ENCODE peak calls at places on chromosomes 12 and 14, in nine cellular contexts. S is GM12878, V is HCT116, N is GM23338, P is HL-60, R is Panc1, A is SK-N-SH, T is K562, U is HepG2. W is an unnamed sample.
A peak's percentile ranks its signal among the peaks of the same experiment; 100 is the strongest.

GRCh38 chr12:65126482-65126881 is 5.4 kb upstream of the WIF1 start:
- DNase-seq in U (no peak), V (no peak), R (no peak), A (no peak), S (no peak), N (no peak), P (no peak), T (no peak), W (no peak)

GRCh38 chr12:62919827-62920226 is 15.1 kb downstream of the PPM1H start:
- DNase-seq in N (no peak), A (no peak), R (no peak), U (no peak), V (no peak), P (no peak), S (no peak), T (no peak), W (no peak)

GRCh38 chr12:105076913-105077312 is 7.3 kb downstream of the ALDH1L2 start:
- DNase-seq in N (no peak), R (no peak), V (no peak), S (no peak), U (no peak), A (no peak), P (no peak), T (no peak), W (no peak)

GRCh38 chr12:48157889-48158370 is 615 bp upstream of the ASB8 start:
- DNase-seq in P (no peak), N (no peak), V (no peak), T (no peak), A (no peak), S (no peak), R (no peak), U (no peak), W (no peak)

GRCh38 chr14:32941668-32942065 is 3.0 kb downstream of the NPAS3 start:
- DNase-seq in U (no peak), V (no peak), T (no peak), A (no peak), N (no peak), S (no peak), R (no peak), P (no peak), W (no peak)

GRCh38 chr14:69069020-69069421 is 83.9 kb downstream of the DCAF5 start:
- DNase-seq in R (no peak), V (no peak), T (peak; percentile 14), U (no peak), N (no peak), S (no peak), A (no peak), P (no peak), W (no peak)

GRCh38 chr12:51264297-51264696 is 5.9 kb downstream of the SMAGP start:
- DNase-seq in V (no peak), U (no peak), A (no peak), N (no peak), T (no peak), P (no peak), R (no peak), S (no peak), W (no peak)

GRCh38 chr14:60250318-60251035 is 1.5 kb downstream of the PPM1A start:
- DNase-seq in P (no peak), V (peak; percentile 6), A (peak; percentile 36), R (peak; percentile 8), U (peak; percentile 49), N (peak; percentile 23), T (no peak), S (no peak), W (peak; percentile 13)

GRCh38 chr14:62938774-62939173 is 106.5 kb downstream of the KCNH5 start:
- DNase-seq in U (no peak), S (no peak), T (no peak), R (no peak), P (no peak), A (no peak), V (no peak), N (no peak), W (no peak)

GRCh38 chr12:84508325-84508861 is 404.2 kb downstream of the SLC6A15 start:
- DNase-seq in A (peak; percentile 12), S (no peak), R (no peak), T (no peak), V (peak; percentile 57), P (no peak), U (peak; percentile 12), N (peak; percentile 56), W (peak; percentile 60)

GRCh38 chr14:20802341-20803084 is at the start of gene RNASE1:
- DNase-seq in V (no peak), P (no peak), A (no peak), T (peak; percentile 34), S (no peak), U (peak; percentile 33), R (no peak), N (no peak), W (peak; percentile 36)

GRCh38 chr12:118219772-118220171 is 83.8 kb downstream of the PEBP1 start:
- DNase-seq in U (no peak), V (no peak), A (no peak), S (no peak), N (no peak), T (no peak), R (no peak), P (no peak), W (no peak)

GRCh38 chr12:70849265-70849960 is 71.1 kb downstream of the PTPRR start:
- DNase-seq in P (no peak), V (peak; percentile 16), U (peak; percentile 2), S (no peak), R (no peak), A (peak; percentile 5), T (peak; percentile 8), N (peak; percentile 46), W (peak; percentile 9)

GRCh38 chr14:93175492-93175891 is 9.2 kb downstream of the MOAP1 start:
- DNase-seq in U (no peak), T (no peak), S (no peak), N (no peak), A (no peak), V (no peak), R (no peak), P (no peak), W (no peak)

GRCh38 chr14:22572562-22573058 is 16.4 kb downstream of the DAD1 start:
- DNase-seq in A (no peak), N (no peak), S (no peak), P (no peak), V (no peak), T (no peak), R (no peak), U (peak; percentile 92), W (peak; percentile 65)

GRCh38 chr12:1776139-1776975 is 44.0 kb upstream of the LRTM2 start:
- DNase-seq in R (no peak), U (no peak), N (no peak), T (no peak), A (peak; percentile 44), S (no peak), P (no peak), V (no peak), W (peak; percentile 65)
- TF ChIP-seq REST in R (no peak), U (no peak), N (no peak), T (no peak), A (no peak), S (no peak), P (no peak), V (no peak), W (no peak)

DNA sequence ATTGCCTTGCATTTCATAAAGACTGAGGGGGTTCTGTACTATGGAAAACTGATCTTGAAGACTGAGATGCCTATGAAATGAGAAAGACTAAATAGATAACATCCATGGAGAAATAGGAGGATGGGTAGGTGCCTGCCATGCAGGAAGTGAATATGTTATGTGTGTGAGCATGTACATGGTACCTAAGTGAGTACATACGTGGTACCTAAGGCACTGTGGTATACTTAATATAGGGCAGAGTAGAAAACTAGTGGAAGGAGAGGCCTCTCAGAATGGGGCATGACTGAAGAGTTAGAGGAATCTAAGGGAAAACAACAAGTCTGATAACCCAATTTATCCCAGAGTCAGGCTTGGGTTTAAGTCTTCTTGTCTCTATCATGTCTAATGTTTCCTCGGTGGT is 161.8 kb upstream of the DCN start:
- DNase-seq in U (no peak), V (no peak), T (no peak), P (no peak), S (no peak), R (no peak), N (no peak), A (no peak), W (no peak)
- TF ChIP-seq REST in U (no peak), V (no peak), T (no peak), P (no peak), S (no peak), R (no peak), N (no peak), A (no peak), W (no peak)

GRCh38 chr12:124517260-124518050 is 50.0 kb downstream of the NCOR2 start:
- DNase-seq in T (no peak), U (no peak), P (no peak), V (no peak), R (no peak), S (no peak), N (no peak), A (peak; percentile 92), W (peak; percentile 55)

GRCh38 chr12:124520896-124521295 is 46.5 kb downstream of the NCOR2 start:
- DNase-seq in R (no peak), S (no peak), V (no peak), A (no peak), T (no peak), N (no peak), P (no peak), U (no peak), W (no peak)

GRCh38 chr12:124519741-124520140 is 47.7 kb downstream of the NCOR2 start:
- DNase-seq in U (no peak), T (no peak), R (no peak), P (no peak), A (no peak), N (no peak), S (no peak), V (no peak), W (no peak)

GRCh38 chr12:124518051-124518932 is 49.1 kb downstream of the NCOR2 start:
- DNase-seq in S (no peak), A (peak; percentile 90), R (peak; percentile 71), P (no peak), T (no peak), U (peak; percentile 93), V (peak; percentile 56), N (no peak), W (peak; percentile 98)

GRCh38 chr12:124520258-124520657 is 47.2 kb downstream of the NCOR2 start:
- DNase-seq in R (no peak), N (no peak), P (no peak), S (no peak), U (peak; percentile 34), V (no peak), A (no peak), T (no peak), W (peak; percentile 76)
- TF ChIP-seq REST in R (no peak), N (no peak), P (no peak), S (no peak), U (no peak), V (no peak), A (no peak), T (no peak), W (no peak)

DNA sequence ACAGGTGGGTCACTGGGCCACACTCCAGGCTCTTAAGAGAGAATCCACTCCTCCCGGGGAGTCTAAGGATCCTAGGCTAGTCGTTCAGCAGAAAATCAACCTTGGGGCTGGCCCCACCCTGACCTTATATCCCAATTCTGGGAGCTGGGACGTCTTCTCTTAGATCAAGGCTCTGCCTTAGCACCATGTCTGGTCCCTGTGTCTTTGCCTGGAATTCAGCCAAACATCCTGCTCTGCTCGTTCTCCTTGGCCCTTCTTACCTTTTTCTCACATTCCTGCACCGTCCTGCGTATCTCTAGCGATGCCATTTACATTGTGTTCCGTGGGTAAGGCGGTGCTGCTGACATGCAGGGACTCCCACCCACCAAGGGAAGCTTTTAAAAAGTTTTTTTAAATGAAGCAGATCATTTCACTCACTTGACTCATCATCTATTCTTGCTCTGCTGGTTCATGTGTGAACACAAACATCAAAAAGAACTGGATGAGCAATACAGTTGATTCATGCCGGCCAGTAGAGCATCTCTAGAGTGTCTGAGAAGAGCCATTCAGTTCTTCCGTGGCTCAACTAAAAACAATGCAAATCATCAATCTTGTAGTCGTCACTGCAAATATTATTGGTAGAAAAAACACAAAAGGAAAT is 50.2 kb downstream of the KCNK13 start:
- DNase-seq in T (no peak), U (peak; percentile 12), N (no peak), V (peak; percentile 51), A (no peak), S (no peak), R (no peak), P (no peak), W (peak; percentile 24)
- TF ChIP-seq REST in T (no peak), U (no peak), N (no peak), V (no peak), A (no peak), S (no peak), R (no peak), P (no peak), W (no peak)

W was measured in A549.